ENCODE peak calls at places on chromosomes 16 and 17, in four cellular contexts. W, E, X and J are unnamed samples.

GRCh38 chr16:4093495-4094137 is 22.6 kb downstream of the ADCY9 start:
- DNase-seq in W (no peak), E (no peak), X (no peak), J (no peak)

GRCh38 chr16:85074225-85074914 is 37.9 kb downstream of the CIBAR2 start:
- DNase-seq in W (no peak), E (no peak), X (no peak), J (no peak)

GRCh38 chr17:68790931-68791330 is 164.3 kb downstream of the ABCA8 start:
- DNase-seq in W (no peak), E (no peak), X (no peak), J (no peak)

GRCh38 chr17:16480995-16481394 is 11.0 kb downstream of the LRRC75A start:
- DNase-seq in W (no peak), E (no peak), X (no peak), J (no peak)

GRCh38 chr16:55470533-55471371 is 8.2 kb upstream of the MMP2 start:
- DNase-seq in W (no peak), E (no peak), X (no peak), J (no peak)

GRCh38 chr16:58325941-58326340 is 31.1 kb upstream of the PRSS54 start:
- DNase-seq in W (no peak), E (no peak), X (no peak), J (no peak)

GRCh38 chr17:8326591-8327583 is 12.8 kb upstream of the ODF4 start:
- DNase-seq in W (no peak), E (peak), X (no peak), J (peak)

GRCh38 chr16:23296994-23297393 is 5.1 kb upstream of the SCNN1B start:
- DNase-seq in W (peak), E (peak), X (peak), J (peak)

GRCh38 chr17:36858119-36859002 is 78.9 kb upstream of the LHX1 start:
- DNase-seq in W (no peak), E (no peak), X (peak), J (no peak)

GRCh38 chr17:77503293-77503655 is 362.5 kb downstream of the SEC14L1 start:
- DNase-seq in W (no peak), E (peak), X (no peak), J (peak)

GRCh38 chr16:89759742-89760366 is 38.5 kb downstream of the ZNF276 start:
- DNase-seq in W (no peak), E (no peak), X (no peak), J (no peak)

GRCh38 chr17:8408371-8408770 is 10.7 kb upstream of the RNF222 start:
- DNase-seq in W (no peak), E (no peak), X (peak), J (peak)

GRCh38 chr17:57948169-57948554 is 7.0 kb downstream of the CUEDC1 start:
- DNase-seq in W (no peak), E (no peak), X (no peak), J (no peak)

GRCh38 chr17:69874220-69874670 is 200.8 kb upstream of the KCNJ16 start:
- DNase-seq in W (no peak), E (no peak), X (no peak), J (no peak)

GRCh38 chr16:15973460-15973859 is 24.0 kb downstream of the ABCC1 start:
- DNase-seq in W (no peak), E (no peak), X (no peak), J (no peak)

GRCh38 chr17:32954477-32954876 is 26.5 kb downstream of the TMEM98 start:
- DNase-seq in W (no peak), E (no peak), X (peak), J (no peak)

GRCh38 chr17:75776399-75777242 is 8.0 kb upstream of the UNK start:
- DNase-seq in W (no peak), E (no peak), X (no peak), J (no peak)

GRCh38 chr17:9522074-9522473 is 53.5 kb downstream of the STX8 start:
- DNase-seq in W (no peak), E (peak), X (peak), J (no peak)

GRCh38 chr17:57366177-57366557 is 109.8 kb downstream of the MSI2 start:
- DNase-seq in W (no peak), E (no peak), X (no peak), J (no peak)

GRCh38 chr16:4370570-4371480 is 823 bp upstream of the VASN start:
- DNase-seq in W (peak), E (no peak), X (peak), J (no peak)

GRCh38 chr17:59803377-59803757 is 89.4 kb downstream of the TUBD1 start:
- DNase-seq in W (no peak), E (no peak), X (peak), J (no peak)

GRCh38 chr17:47652570-47652969 is 2.9 kb downstream of the KPNB1 start:
- DNase-seq in W (no peak), E (no peak), X (no peak), J (no peak)

GRCh38 chr16:9141813-9142212 is 50.4 kb downstream of the HAPSTR1 start:
- DNase-seq in W (no peak), E (no peak), X (no peak), J (no peak)

GRCh38 chr17:61411114-61411943 is 11.7 kb downstream of the TBX2 start:
- DNase-seq in W (no peak), E (peak), X (no peak), J (peak)

GRCh38 chr17:306116-306515 is 46.5 kb downstream of the RPH3AL start:
- DNase-seq in W (no peak), E (no peak), X (no peak), J (no peak)

GRCh38 chr16:89787365-89787805 is 29.1 kb downstream of the FANCA start:
- DNase-seq in W (no peak), E (no peak), X (peak), J (no peak)

GRCh38 chr16:53745753-53746258 is 41.9 kb downstream of the FTO start:
- DNase-seq in W (peak), E (no peak), X (no peak), J (no peak)

GRCh38 chr17:78258323-78259229 is 27.1 kb downstream of the TMEM235 start:
- DNase-seq in W (peak), E (peak), X (peak), J (no peak)

GRCh38 chr16:68200120-68200783 is 35.7 kb downstream of the ESRP2 start:
- DNase-seq in W (no peak), E (no peak), X (no peak), J (no peak)

GRCh38 chr16:53131363-53132071 is 76.7 kb downstream of the CHD9 start:
- DNase-seq in W (peak), E (peak), X (peak), J (peak)

GRCh38 chr16:11691235-11691634 is 23.0 kb downstream of the SNN start:
- DNase-seq in W (no peak), E (no peak), X (no peak), J (no peak)

GRCh38 chr16:4136229-4136813 is 20.1 kb upstream of the ADCY9 start:
- DNase-seq in W (no peak), E (no peak), X (no peak), J (peak)

GRCh38 chr17:77185137-77185536 is 44.4 kb downstream of the SEC14L1 start:
- DNase-seq in W (no peak), E (no peak), X (no peak), J (no peak)

GRCh38 chr17:57284984-57285646 is 28.8 kb downstream of the MSI2 start:
- DNase-seq in W (peak), E (no peak), X (peak), J (peak)

GRCh38 chr16:1314399-1315068 is 5.1 kb downstream of the UBE2I start:
- DNase-seq in W (no peak), E (no peak), X (no peak), J (no peak)

GRCh38 chr17:80872999-80873951 is 118.4 kb upstream of the CHMP6 start:
- DNase-seq in W (no peak), E (no peak), X (no peak), J (peak)

DNA sequence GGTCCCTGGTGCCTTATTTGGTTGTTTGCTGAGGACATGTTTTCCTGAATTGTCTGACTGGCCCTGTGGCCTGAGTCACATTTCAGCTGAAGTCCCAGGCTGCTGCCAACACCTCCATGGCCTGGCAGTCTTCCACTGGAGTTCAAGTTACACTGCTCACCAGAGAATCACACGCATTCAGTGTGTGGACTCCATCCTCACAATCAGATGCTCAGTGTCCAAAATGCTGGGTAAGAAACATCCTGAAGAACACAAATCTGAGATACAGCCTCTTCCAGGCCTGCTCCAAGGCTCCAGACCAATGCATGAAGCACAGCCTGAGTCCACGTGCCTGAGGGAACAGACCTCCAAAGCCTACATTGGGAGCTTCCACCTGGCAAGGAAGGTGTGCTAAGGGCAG is 19.2 kb downstream of the CD300LB start:
- DNase-seq in W (no peak), E (no peak), X (no peak), J (no peak)
- TF ChIP-seq FOXJ3 in W (no peak), E (no peak), X (no peak), J (no peak)

DNA sequence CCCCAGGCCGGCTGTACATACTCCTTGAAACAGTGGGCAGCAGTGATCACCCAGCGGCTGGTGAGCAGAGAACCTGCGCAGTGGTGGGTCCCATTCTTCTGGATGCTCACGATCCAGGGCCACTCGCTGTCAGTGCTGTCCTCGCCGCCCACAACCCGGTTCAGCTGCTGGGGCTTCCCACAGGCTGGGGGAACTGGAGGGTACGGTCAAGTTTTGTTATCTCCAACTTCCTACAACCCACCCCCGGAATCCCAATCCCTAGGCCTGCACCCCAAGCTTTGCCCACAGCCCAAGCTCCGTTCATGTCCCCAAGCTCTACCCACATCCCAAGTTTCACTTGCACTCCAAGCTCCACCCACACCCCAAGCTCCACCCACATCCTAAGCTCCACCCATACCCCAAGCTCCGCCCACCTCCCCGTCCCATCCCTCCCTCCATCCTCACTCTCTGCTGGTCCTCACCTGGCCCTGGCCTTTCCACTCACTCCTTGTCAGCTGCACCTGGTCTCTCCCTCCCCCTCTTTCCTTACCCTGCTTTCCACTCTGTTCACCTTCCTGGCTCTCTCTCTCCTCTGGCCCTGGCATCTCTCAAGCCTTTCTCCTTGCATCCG is 1.8 kb downstream of the PRSS22 start:
- DNase-seq in W (peak), E (peak), X (no peak), J (peak)
- TF ChIP-seq FOXJ3 in W (no peak), E (no peak), X (no peak), J (no peak)

DNA sequence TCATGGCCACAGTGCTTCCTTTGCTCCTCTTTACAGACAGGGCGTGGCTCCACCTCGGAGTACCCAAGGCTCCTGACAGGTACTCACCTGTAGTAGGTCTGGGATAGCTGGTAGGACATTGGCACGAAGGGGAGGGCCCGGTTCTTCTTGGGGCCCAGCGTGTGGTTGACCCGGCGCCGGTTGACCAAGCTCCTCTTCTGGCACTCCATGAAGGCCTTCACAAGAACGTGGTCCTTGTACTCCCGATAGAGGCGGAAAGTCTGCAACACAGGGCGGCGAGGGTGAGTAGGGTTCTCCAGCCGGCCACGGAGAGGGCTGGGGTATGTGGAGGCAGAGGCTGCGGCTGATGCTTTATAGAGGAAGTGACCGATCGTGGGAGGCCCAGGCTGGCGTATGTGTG is 69.7 kb downstream of the IL21R start:
- DNase-seq in W (no peak), E (no peak), X (no peak), J (no peak)
- TF ChIP-seq FOXJ3 in W (no peak), E (no peak), X (no peak), J (no peak)

GRCh38 chr16:20799599-20799998 is 6.7 kb downstream of the ERI2 start:
- DNase-seq in W (no peak), E (no peak), X (peak), J (no peak)
- TF ChIP-seq FOXJ3 in W (no peak), E (no peak), X (no peak), J (no peak)

GRCh38 chr17:83031321-83031945 is 48.0 kb upstream of the METRNL start:
- DNase-seq in W (no peak), E (peak), X (no peak), J (no peak)

GRCh38 chr17:83035722-83036121 is 43.7 kb upstream of the METRNL start:
- DNase-seq in W (no peak), E (no peak), X (no peak), J (no peak)

GRCh38 chr17:83034525-83034924 is 44.9 kb upstream of the METRNL start:
- DNase-seq in W (no peak), E (no peak), X (no peak), J (no peak)

GRCh38 chr17:83030432-83030831 is 49.0 kb upstream of the METRNL start:
- DNase-seq in W (no peak), E (peak), X (no peak), J (no peak)

GRCh38 chr17:83032781-83033180 is 46.6 kb upstream of the METRNL start:
- DNase-seq in W (no peak), E (peak), X (no peak), J (no peak)
- TF ChIP-seq FOXJ3 in W (no peak), E (no peak), X (no peak), J (no peak)

DNA sequence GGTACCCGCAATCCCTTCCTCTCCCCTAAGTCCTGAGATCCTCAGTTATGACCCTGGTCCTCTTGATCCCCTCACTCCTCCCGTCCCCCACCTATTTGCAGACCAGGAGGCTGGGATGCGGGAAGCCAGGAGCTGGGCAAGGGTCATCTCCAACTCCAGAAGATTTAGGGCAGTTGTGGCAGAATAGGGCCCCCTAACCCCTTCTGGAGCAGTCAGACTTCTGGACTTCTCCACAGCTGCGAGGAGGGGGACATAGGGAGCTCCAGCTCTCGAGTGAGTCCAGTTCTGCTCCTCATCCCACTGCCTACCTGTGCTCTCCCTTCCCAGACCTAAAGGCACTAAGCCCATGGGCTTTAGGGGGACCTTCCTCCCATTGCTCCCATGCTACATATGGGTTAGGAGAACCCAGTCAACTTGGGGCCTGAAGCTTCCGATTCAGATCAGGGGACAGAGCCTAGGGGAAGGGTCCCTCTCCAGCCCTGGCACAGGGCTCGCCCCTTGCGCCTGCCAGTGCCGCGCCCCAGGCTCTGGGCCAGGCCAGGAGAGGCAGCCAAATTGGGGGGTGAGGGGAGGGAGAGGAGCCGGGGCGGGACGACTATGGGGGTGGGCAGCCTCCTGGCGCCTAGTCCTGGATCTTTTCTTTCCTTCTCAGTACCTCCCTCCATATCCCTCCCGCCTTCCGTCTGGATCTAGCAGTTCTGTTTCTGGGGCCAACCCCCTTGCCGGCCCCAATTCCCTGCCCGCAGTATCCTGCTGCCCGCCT is 1.4 kb downstream of the WNK4 start:
- DNase-seq in W (no peak), E (peak), X (no peak), J (no peak)
- TF ChIP-seq FOXJ3 in W (no peak), E (no peak), X (no peak), J (no peak)

GRCh38 chr17:64247836-64248235 is 15.2 kb downstream of the TEX2 start:
- DNase-seq in W (no peak), E (no peak), X (no peak), J (no peak)
- TF ChIP-seq FOXJ3 in W (no peak), E (no peak), X (no peak), J (no peak)

GRCh38 chr16:87778830-87779579 is 13.2 kb upstream of the KLHDC4 start:
- DNase-seq in W (peak), E (peak), X (peak), J (peak)
- TF ChIP-seq FOXJ3 in W (no peak), E (peak), X (peak), J (no peak)